ENCODE peak calls at places on chromosomes 11 and 22, in seven cellular contexts. One of them, this sample, is unnamed.

GRCh38 chr22:33350961-33351360 is 292.8 kb upstream of the SYN3 start:
- DNase-seq in PC-9: no peak
- DNase-seq in mesenteric fat pad: no peak
- DNase-seq in activated CD4-positive, alpha-beta T cell treated with anti-CD3 and anti-CD28 coated beads, Interleukin-2, amount 10 ng/mL, durations not matched to agents 7 days and 5 days: no peak
- DNase-seq in H7: no peak
- DNase-seq in progenitor cell of endocrine pancreas: no peak
- DNase-seq in endothelial cell: no peak
- DNase-seq in this sample: peak

GRCh38 chr22:21718492-21718891 is 17.1 kb downstream of the YPEL1 start:
- DNase-seq in PC-9: peak
- DNase-seq in progenitor cell of endocrine pancreas: no peak
- DNase-seq in mesenteric fat pad: no peak
- DNase-seq in endothelial cell: no peak
- DNase-seq in H7: no peak
- DNase-seq in activated CD4-positive, alpha-beta T cell treated with anti-CD3 and anti-CD28 coated beads, Interleukin-2, amount 10 ng/mL, durations not matched to agents 7 days and 5 days: no peak
- DNase-seq in this sample: no peak

GRCh38 chr11:124724854-124725718 is 14.7 kb upstream of the NRGN start:
- DNase-seq in endothelial cell: no peak
- DNase-seq in PC-9: no peak
- DNase-seq in H7: no peak
- DNase-seq in activated CD4-positive, alpha-beta T cell treated with anti-CD3 and anti-CD28 coated beads, Interleukin-2, amount 10 ng/mL, durations not matched to agents 7 days and 5 days: no peak
- DNase-seq in mesenteric fat pad: no peak
- DNase-seq in progenitor cell of endocrine pancreas: no peak
- DNase-seq in this sample: no peak

GRCh38 chr11:32297629-32298028 is 137.7 kb downstream of the WT1 start:
- DNase-seq in mesenteric fat pad: no peak
- DNase-seq in activated CD4-positive, alpha-beta T cell treated with anti-CD3 and anti-CD28 coated beads, Interleukin-2, amount 10 ng/mL, durations not matched to agents 7 days and 5 days: no peak
- DNase-seq in endothelial cell: no peak
- DNase-seq in progenitor cell of endocrine pancreas: no peak
- DNase-seq in PC-9: peak
- DNase-seq in H7: no peak
- DNase-seq in this sample: no peak

GRCh38 chr11:93287434-93287833 is 43.1 kb upstream of the DEUP1 start:
- DNase-seq in progenitor cell of endocrine pancreas: no peak
- DNase-seq in mesenteric fat pad: no peak
- DNase-seq in PC-9: no peak
- DNase-seq in endothelial cell: no peak
- DNase-seq in activated CD4-positive, alpha-beta T cell treated with anti-CD3 and anti-CD28 coated beads, Interleukin-2, amount 10 ng/mL, durations not matched to agents 7 days and 5 days: no peak
- DNase-seq in H7: no peak
- DNase-seq in this sample: peak

GRCh38 chr22:46902998-46903916 is 140.8 kb downstream of the TBC1D22A start:
- DNase-seq in PC-9: no peak
- DNase-seq in activated CD4-positive, alpha-beta T cell treated with anti-CD3 and anti-CD28 coated beads, Interleukin-2, amount 10 ng/mL, durations not matched to agents 7 days and 5 days: no peak
- DNase-seq in endothelial cell: peak
- DNase-seq in progenitor cell of endocrine pancreas: no peak
- DNase-seq in mesenteric fat pad: peak
- DNase-seq in H7: peak
- DNase-seq in this sample: no peak

GRCh38 chr11:70501026-70501901 is 102.9 kb downstream of the CTTN start:
- DNase-seq in progenitor cell of endocrine pancreas: no peak
- DNase-seq in activated CD4-positive, alpha-beta T cell treated with anti-CD3 and anti-CD28 coated beads, Interleukin-2, amount 10 ng/mL, durations not matched to agents 7 days and 5 days: no peak
- DNase-seq in mesenteric fat pad: no peak
- DNase-seq in endothelial cell: no peak
- DNase-seq in H7: no peak
- DNase-seq in PC-9: no peak
- DNase-seq in this sample: no peak

GRCh38 chr11:9568161-9568853 is 5.2 kb upstream of the WEE1 start:
- DNase-seq in mesenteric fat pad: no peak
- DNase-seq in endothelial cell: no peak
- DNase-seq in PC-9: no peak
- DNase-seq in H7: no peak
- DNase-seq in activated CD4-positive, alpha-beta T cell treated with anti-CD3 and anti-CD28 coated beads, Interleukin-2, amount 10 ng/mL, durations not matched to agents 7 days and 5 days: no peak
- DNase-seq in progenitor cell of endocrine pancreas: no peak
- DNase-seq in this sample: peak

This sample was measured in renal cortical epithelial cell.